ENCODE peak calls at places on chromosome 20, in eight cellular contexts. P is pancreas, S is A549, D is lower lobe of right lung, W is tibial artery, A is hepatocyte, Y is sigmoid colon, E is adrenal gland. L is an unnamed sample. For H3K4me1, the result is how much of the 10 kb centered on the place peaks cover.

GRCh38 chr20:43949741-43950618 is 35.3 kb downstream of the TOX2 start:
- DNase-seq in D (peak), Y (no peak), W (peak), P (no peak), S (no peak), A (no peak), E (peak), L (no peak)

GRCh38 chr20:14069796-14070195 is 74.5 kb downstream of the MACROD2 start:
- DNase-seq in P (no peak), S (no peak), Y (no peak), D (no peak), E (no peak), A (no peak), W (no peak), L (peak)

GRCh38 chr20:31594558-31595379 is 10.3 kb upstream of the ID1 start:
- DNase-seq in S (peak), E (no peak), A (peak), P (no peak), D (peak), W (no peak), Y (no peak), L (no peak)

GRCh38 chr20:4637081-4637797 is 84.5 kb upstream of the PRND start:
- DNase-seq in A (peak), E (no peak), P (no peak), W (no peak), Y (no peak), S (no peak), D (no peak), L (peak)

GRCh38 chr20:33680681-33681080 is 5.5 kb downstream of the E2F1 start:
- DNase-seq in Y (no peak), A (no peak), D (no peak), W (no peak), P (no peak), S (no peak), E (no peak), L (no peak)

GRCh38 chr20:3727333-3728035 is 5.0 kb upstream of the HSPA12B start:
- DNase-seq in Y (peak), D (no peak), E (no peak), W (peak), S (no peak), P (no peak), A (no peak), L (no peak)

GRCh38 chr20:12207875-12208274 is 290.2 kb downstream of the BTBD3 start:
- DNase-seq in W (no peak), A (peak), Y (no peak), D (no peak), E (peak), S (peak), P (no peak), L (no peak)

GRCh38 chr20:36399147-36399968 is 93.2 kb downstream of the DLGAP4 start:
- DNase-seq in E (peak), W (no peak), S (peak), Y (no peak), D (no peak), A (peak), P (no peak), L (peak)

GRCh38 chr20:58481541-58482021 is 33.6 kb downstream of the APCDD1L start:
- DNase-seq in E (peak), S (no peak), P (no peak), W (no peak), Y (no peak), A (peak), D (no peak), L (no peak)

GRCh38 chr20:51894201-51894600 is 91.9 kb upstream of the SALL4 start:
- DNase-seq in D (no peak), W (no peak), S (no peak), E (no peak), P (no peak), A (no peak), Y (no peak), L (no peak)

GRCh38 chr20:64073476-64074183 is 5.7 kb downstream of the RGS19 start:
- DNase-seq in W (no peak), P (no peak), Y (no peak), D (no peak), E (no peak), A (no peak), S (no peak), L (no peak)

GRCh38 chr20:47256665-47257236 is 99.7 kb downstream of the ZMYND8 start:
- DNase-seq in Y (no peak), S (no peak), D (no peak), A (no peak), W (no peak), P (peak), E (no peak), L (no peak)

GRCh38 chr20:20489623-20490341 is 121.9 kb downstream of the INSM1 start:
- DNase-seq in W (no peak), S (no peak), P (no peak), D (no peak), E (no peak), A (no peak), Y (no peak), L (no peak)

GRCh38 chr20:34332262-34332920 is 29.2 kb upstream of the AHCY start:
- DNase-seq in D (no peak), E (no peak), P (no peak), W (no peak), S (no peak), A (no peak), Y (no peak), L (no peak)

GRCh38 chr20:40868568-40869223 is 159.9 kb upstream of the TOP1 start:
- DNase-seq in W (peak), A (peak), E (peak), P (no peak), Y (no peak), D (no peak), S (no peak), L (no peak)

GRCh38 chr20:36408219-36408618 is 102.1 kb downstream of the DLGAP4 start:
- DNase-seq in D (no peak), A (peak), E (no peak), P (no peak), W (no peak), S (peak), Y (no peak), L (peak)

GRCh38 chr20:17859616-17860232 is 108.9 kb downstream of the SNX5 start:
- DNase-seq in P (peak), W (no peak), E (peak), S (no peak), D (no peak), A (no peak), Y (no peak), L (no peak)

GRCh38 chr20:8330785-8331699 is 199.0 kb downstream of the PLCB1 start:
- DNase-seq in S (no peak), A (no peak), P (no peak), E (no peak), D (no peak), Y (no peak), W (no peak), L (no peak)

GRCh38 chr20:4563534-4563933 is 158.2 kb upstream of the PRND start:
- DNase-seq in D (no peak), A (peak), W (no peak), P (no peak), S (peak), Y (no peak), E (peak), L (peak)

GRCh38 chr20:32924781-32925180 is 66.1 kb downstream of the EFCAB8 start:
- DNase-seq in E (no peak), D (no peak), W (no peak), Y (no peak), S (no peak), A (no peak), P (no peak), L (no peak)

GRCh38 chr20:17881741-17882064 is 86.9 kb downstream of the SNX5 start:
- DNase-seq in E (no peak), Y (peak), P (no peak), S (no peak), A (no peak), W (no peak), D (no peak), L (no peak)

GRCh38 chr20:63542031-63542559 is 4.9 kb upstream of the PTK6 start:
- DNase-seq in Y (no peak), S (no peak), A (no peak), E (no peak), P (no peak), W (no peak), D (no peak), L (no peak)

GRCh38 chr20:33791959-33792597 is 19.1 kb upstream of the CHMP4B start:
- DNase-seq in P (peak), S (peak), D (peak), E (no peak), A (peak), W (no peak), Y (peak), L (no peak)

GRCh38 chr20:33874129-33874528 is 63.0 kb downstream of the CHMP4B start:
- DNase-seq in P (no peak), E (no peak), W (no peak), D (no peak), Y (no peak), S (no peak), A (no peak), L (no peak)

GRCh38 chr20:24211972-24212371 is 223.4 kb upstream of the GGTLC1 start:
- DNase-seq in W (no peak), D (no peak), P (no peak), S (no peak), A (no peak), Y (no peak), E (no peak), L (no peak)

GRCh38 chr20:57663241-57663640 is 43.0 kb upstream of the ZBP1 start:
- DNase-seq in W (peak), E (peak), P (peak), A (no peak), S (no peak), D (peak), Y (peak), L (no peak)

GRCh38 chr20:56636701-56637100 is 7.6 kb downstream of the TFAP2C start:
- DNase-seq in P (no peak), W (no peak), S (no peak), E (no peak), Y (no peak), A (no peak), D (no peak), L (peak)

GRCh38 chr20:60851826-60852704 is 400.0 kb upstream of the CDH4 start:
- DNase-seq in W (no peak), S (peak), Y (no peak), P (no peak), E (no peak), A (peak), D (no peak), L (no peak)

GRCh38 chr20:53903652-53903987 is 166.8 kb downstream of the BCAS1 start:
- DNase-seq in A (no peak), D (no peak), Y (no peak), W (no peak), P (no peak), S (no peak), E (no peak), L (peak)

GRCh38 chr20:52217689-52218395 is 26.3 kb upstream of the ZFP64 start:
- DNase-seq in P (no peak), A (no peak), D (no peak), W (no peak), E (no peak), S (no peak), Y (no peak), L (no peak)

GRCh38 chr20:31869942-31870702 is at the start of the genes DUSP15 and TTLL9:
- DNase-seq in A (peak), W (peak), E (peak), S (no peak), P (peak), D (peak), Y (no peak), L (no peak)

GRCh38 chr20:51424270-51425041 is 118.1 kb downstream of the NFATC2 start:
- DNase-seq in A (no peak), E (no peak), D (no peak), P (no peak), Y (no peak), S (no peak), W (no peak), L (no peak)

GRCh38 chr20:55375920-55376319 is 629.4 kb downstream of the CBLN4 start:
- DNase-seq in S (no peak), Y (no peak), A (no peak), W (peak), E (no peak), P (no peak), D (no peak), L (no peak)

GRCh38 chr20:527571-527886 is 16.1 kb downstream of the CSNK2A1 start:
- DNase-seq in E (no peak), Y (no peak), D (no peak), A (no peak), P (no peak), W (no peak), S (no peak), L (no peak)

GRCh38 chr20:12152996-12153395 is 235.3 kb downstream of the BTBD3 start:
- DNase-seq in D (no peak), Y (no peak), W (no peak), S (no peak), E (no peak), A (no peak), P (no peak), L (peak)

GRCh38 chr20:59017493-59018231 is 1.6 kb upstream of the TUBB1 start:
- DNase-seq in W (no peak), P (no peak), Y (peak), S (no peak), D (no peak), A (no peak), E (no peak), L (no peak)

GRCh38 chr20:48880936-48881657 is 40.4 kb upstream of the ARFGEF2 start:
- DNase-seq in S (no peak), Y (no peak), A (no peak), D (no peak), E (no peak), P (no peak), W (no peak), L (no peak)

GRCh38 chr20:1674361-1674760 is 16.8 kb upstream of the SIRPG start:
- DNase-seq in P (no peak), W (no peak), D (no peak), S (no peak), A (no peak), Y (no peak), E (no peak), L (no peak)

GRCh38 chr20:37451616-37452015 is 69.4 kb upstream of the NNAT start:
- DNase-seq in W (no peak), P (no peak), S (no peak), A (no peak), D (no peak), Y (no peak), E (no peak), L (no peak)

GRCh38 chr20:37450344-37450743 is 70.7 kb upstream of the NNAT start:
- DNase-seq in S (no peak), E (no peak), W (no peak), Y (no peak), A (no peak), P (no peak), D (no peak), L (no peak)

GRCh38 chr20:37453288-37453687 is 67.8 kb upstream of the NNAT start:
- DNase-seq in S (no peak), P (no peak), D (no peak), E (no peak), Y (no peak), W (no peak), A (no peak), L (no peak)

GRCh38 chr20:37453836-37454235 is 67.2 kb upstream of the NNAT start:
- DNase-seq in E (no peak), W (no peak), Y (peak), P (no peak), A (no peak), S (no peak), D (no peak), L (no peak)

GRCh38 chr20:37452236-37452635 is 68.8 kb upstream of the NNAT start:
- DNase-seq in P (no peak), S (no peak), W (no peak), A (no peak), E (no peak), D (no peak), Y (peak), L (no peak)
- H3K4me1 ChIP-seq in P (under half), S (under half), W (under half), A (under half), E (under half), D (under half), Y (under half), L (under half)

GRCh38 chr20:61976275-61976649 is 89.4 kb downstream of the TAF4 start:
- DNase-seq in Y (no peak), W (no peak), D (no peak), E (no peak), S (no peak), P (no peak), A (no peak), L (no peak)
- TF ChIP-seq CTCF in Y (no peak), W (no peak), D (no peak), E (no peak), S (no peak), P (no peak), A (no peak), L (no peak)

GRCh38 chr20:44990957-44991356 is 24.6 kb downstream of the STK4 start:
- DNase-seq in W (no peak), E (no peak), D (no peak), S (no peak), Y (no peak), A (no peak), P (no peak), L (no peak)
- H3K27ac ChIP-seq in W (peak), E (peak), D (peak), S (no peak), Y (peak), A (no peak), P (no peak), L (no peak)

GRCh38 chr20:49910340-49910706 is 5.0 kb downstream of the SPATA2 start:
- DNase-seq in S (no peak), Y (no peak), A (no peak), P (no peak), W (no peak), E (no peak), D (no peak), L (no peak)
- H3K4me1 ChIP-seq in S (under half), Y (under half), A (under half), P (under half), W (under half), E (under half), D (under half), L (under half)